ENCODE peak calls at places on chromosome 7, in seven cellular contexts. S is A549, D is HCT116, T is IMR-90, P is H1, U is SK-N-SH, N is GM12878. Q is an unnamed sample.
A peak's percentile ranks its signal among the peaks of the same experiment; 100 is the strongest.

GRCh38 chr7:112997831-112998230 is 88.8 kb downstream of the GPR85 start:
- DNase-seq in D (no peak), P (no peak), S (no peak), U (no peak), T (no peak), N (no peak), Q (no peak)

GRCh38 chr7:47291461-47292051 is 290.4 kb downstream of the TNS3 start:
- DNase-seq in T (peak; percentile 96), P (no peak), N (peak; percentile 50), D (peak; percentile 35), U (no peak), S (peak; percentile 43), Q (no peak)

GRCh38 chr7:46163245-46163644 is 242.2 kb upstream of the IGFBP3 start:
- DNase-seq in N (no peak), P (no peak), S (no peak), T (no peak), D (no peak), U (no peak), Q (no peak)

GRCh38 chr7:87003872-87004798 is 55.3 kb downstream of the ELAPOR2 start:
- DNase-seq in U (peak; percentile 43), N (no peak), S (no peak), D (no peak), T (no peak), P (no peak), Q (peak; percentile 65)

GRCh38 chr7:47534322-47535032 is 47.4 kb downstream of the TNS3 start:
- DNase-seq in S (no peak), N (no peak), T (no peak), D (no peak), U (peak; percentile 51), P (no peak), Q (no peak)

GRCh38 chr7:44176486-44176885 is 12.8 kb downstream of the GCK start:
- DNase-seq in N (no peak), U (no peak), P (no peak), D (no peak), T (no peak), S (no peak), Q (no peak)

GRCh38 chr7:6376820-6377219 is 70.9 kb downstream of the DAGLB start:
- DNase-seq in T (no peak), N (no peak), S (no peak), P (no peak), D (no peak), U (no peak), Q (peak; percentile 36)

GRCh38 chr7:44210107-44210506 is 9.3 kb downstream of the YKT6 start:
- DNase-seq in T (no peak), P (no peak), U (no peak), N (no peak), S (no peak), D (no peak), Q (no peak)

GRCh38 chr7:99193527-99194214 is 14.2 kb downstream of the KPNA7 start:
- DNase-seq in U (no peak), D (no peak), T (peak; percentile 64), N (no peak), P (no peak), S (no peak), Q (no peak)

GRCh38 chr7:33554046-33554445 is 351.3 kb upstream of the BMPER start:
- DNase-seq in S (no peak), N (no peak), T (no peak), P (no peak), U (no peak), D (no peak), Q (no peak)

GRCh38 chr7:30752484-30752883 is 549 bp downstream of the INMT start:
- DNase-seq in D (no peak), T (no peak), U (no peak), N (no peak), P (no peak), S (no peak), Q (no peak)

GRCh38 chr7:105589221-105590077 is 8.2 kb upstream of the EFCAB10 start:
- DNase-seq in U (peak; percentile 88), S (peak; percentile 82), P (no peak), N (peak; percentile 66), D (peak; percentile 55), T (peak; percentile 81), Q (no peak)

GRCh38 chr7:105596866-105597265 is 15.6 kb upstream of the EFCAB10 start:
- DNase-seq in D (no peak), S (no peak), P (peak; percentile 39), U (no peak), N (no peak), T (no peak), Q (no peak)

GRCh38 chr7:105591522-105591921 is 10.2 kb upstream of the EFCAB10 start:
- DNase-seq in D (no peak), T (no peak), N (no peak), U (no peak), P (no peak), S (no peak), Q (no peak)

GRCh38 chr7:105590793-105591192 is 9.5 kb upstream of the EFCAB10 start:
- DNase-seq in T (no peak), S (no peak), P (no peak), N (no peak), D (no peak), U (no peak), Q (no peak)

GRCh38 chr7:105594034-105594433 is 12.7 kb upstream of the EFCAB10 start:
- DNase-seq in P (peak; percentile 42), N (no peak), S (no peak), U (no peak), D (no peak), T (no peak), Q (no peak)
- TF ChIP-seq RAD21 in P (peak; percentile 40), N (peak; percentile 15), S (no peak), U (no peak), D (peak; percentile 12), T (no peak), Q (peak; percentile 14)

DNA sequence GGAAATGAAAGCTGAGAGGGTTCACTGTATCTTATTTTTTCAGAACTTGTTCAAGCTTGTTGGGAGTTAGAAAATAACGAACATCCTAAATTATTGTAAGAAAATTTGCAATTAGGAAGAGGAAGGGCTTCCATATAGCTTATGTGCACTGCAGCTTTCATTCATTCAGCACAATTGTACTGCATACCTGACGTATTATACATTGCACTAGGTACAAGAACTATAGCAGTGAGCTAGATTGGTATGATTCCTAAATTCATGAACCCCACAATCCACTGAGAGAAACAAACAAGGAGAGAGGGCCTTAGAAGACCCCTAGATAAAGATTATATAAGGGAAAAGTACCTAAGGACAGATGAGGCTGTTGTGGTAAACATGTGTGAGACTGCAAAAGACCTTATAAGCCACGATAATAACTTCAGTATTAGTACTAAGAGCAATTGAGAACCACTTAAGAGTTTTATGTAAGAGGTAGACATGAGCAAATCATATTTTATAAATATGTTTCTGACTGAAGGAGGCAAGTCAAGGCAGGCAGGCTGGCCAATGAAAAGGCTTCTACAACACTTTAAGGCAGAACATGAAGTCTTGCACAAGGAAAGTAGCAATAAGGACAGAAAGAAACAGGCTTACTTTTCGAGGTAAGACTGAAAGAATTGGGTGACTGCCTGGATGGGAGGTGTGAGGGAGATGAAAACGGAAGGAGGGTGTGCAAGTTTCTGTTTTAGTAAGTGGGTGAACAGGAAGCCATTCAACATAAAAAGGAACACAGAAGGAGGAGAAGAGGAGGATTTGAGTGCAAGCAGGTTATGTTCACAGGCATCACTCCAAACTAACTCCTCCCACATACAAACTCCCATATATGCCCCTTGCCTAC is 77.9 kb upstream of the LRRN3 start:
- DNase-seq in P (no peak), N (peak; percentile 63), U (no peak), T (no peak), S (no peak), D (no peak), Q (no peak)
- TF ChIP-seq RAD21 in P (no peak), N (no peak), U (no peak), T (no peak), S (no peak), D (no peak), Q (no peak)

DNA sequence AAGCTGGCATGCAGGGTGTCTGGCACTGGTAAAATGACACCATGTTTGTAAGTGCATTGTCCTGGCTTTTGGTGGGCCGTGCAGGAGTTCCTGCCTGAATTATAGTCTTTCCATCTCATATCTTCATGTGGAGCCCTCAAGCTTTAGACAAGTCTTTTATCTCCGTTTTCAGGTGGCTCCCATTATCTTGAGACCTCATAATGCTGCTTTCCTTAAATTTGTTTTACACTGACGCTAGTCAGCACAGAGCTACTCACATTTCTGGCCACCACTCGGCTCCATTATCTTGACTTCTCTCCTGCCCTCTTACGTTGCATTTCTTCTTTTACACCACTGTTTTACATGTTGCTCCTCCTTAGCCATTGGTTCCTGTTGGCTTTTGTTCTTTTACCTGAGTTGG is 37.2 kb downstream of the LRRC4 start:
- DNase-seq in U (no peak), P (no peak), D (no peak), S (no peak), N (no peak), T (no peak), Q (peak; percentile 80)
- TF ChIP-seq RAD21 in U (no peak), P (no peak), D (no peak), S (no peak), N (no peak), T (no peak), Q (peak; percentile 31)

GRCh38 chr7:129010075-129010474 is 44.8 kb downstream of the TNPO3 start:
- DNase-seq in N (no peak), P (no peak), T (no peak), S (no peak), U (no peak), D (no peak), Q (no peak)
- TF ChIP-seq RAD21 in N (no peak), P (no peak), T (no peak), S (no peak), U (no peak), D (no peak), Q (no peak)

GRCh38 chr7:79211724-79212123 is 241.7 kb downstream of the MAGI2 start:
- DNase-seq in N (no peak), S (no peak), T (peak; percentile 26), U (no peak), D (no peak), P (no peak), Q (no peak)

GRCh38 chr7:79212334-79212733 is 241.1 kb downstream of the MAGI2 start:
- DNase-seq in D (no peak), T (no peak), N (no peak), U (no peak), S (no peak), P (no peak), Q (no peak)

GRCh38 chr7:79217468-79217867 is 236.0 kb downstream of the MAGI2 start:
- DNase-seq in T (peak; percentile 58), P (no peak), S (no peak), U (no peak), N (no peak), D (no peak), Q (no peak)

GRCh38 chr7:79217976-79218626 is 235.4 kb downstream of the MAGI2 start:
- DNase-seq in P (no peak), U (no peak), D (no peak), T (no peak), N (no peak), S (no peak), Q (no peak)

GRCh38 chr7:79216236-79216635 is 237.2 kb downstream of the MAGI2 start:
- DNase-seq in S (no peak), T (no peak), P (no peak), N (no peak), D (no peak), U (no peak), Q (no peak)
- TF ChIP-seq RAD21 in S (no peak), T (no peak), P (no peak), N (no peak), D (no peak), U (no peak), Q (no peak)

Q was measured in K562.